ENCODE peak calls at places on chromosome 6, in nine cellular contexts. E is BE2C; A is mammary epithelial cell; L is Calu3; Q is activated naive CD8-positive, alpha-beta T cell treated with anti-CD3 and anti-CD28 coated beads for 36 hours; F is H4; Z is breast epithelium; W is endothelial cell; X is NCI-H460. B is an unnamed sample.

GRCh38 chr6:129141499-129141898 is 258.6 kb downstream of the LAMA2 start:
- DNase-seq in E (no peak), A (no peak), L (no peak), Q (no peak), F (no peak), Z (no peak), W (no peak), X (no peak), B (peak)

GRCh38 chr6:167141667-167142432 is 15.9 kb downstream of the GPR31 start:
- DNase-seq in E (peak), A (peak), L (peak), Q (peak), F (no peak), Z (no peak), W (peak), X (peak), B (peak)

GRCh38 chr6:20936949-20937348 is 402.7 kb downstream of the CDKAL1 start:
- DNase-seq in E (no peak), A (no peak), L (no peak), Q (no peak), F (no peak), Z (no peak), W (no peak), X (no peak), B (no peak)

GRCh38 chr6:147222160-147222838 is 18.1 kb downstream of the STXBP5 start:
- DNase-seq in E (no peak), A (no peak), L (no peak), Q (no peak), F (no peak), Z (no peak), W (no peak), X (no peak), B (peak)

GRCh38 chr6:82363368-82364086 is at the start of gene TPBG:
- DNase-seq in E (peak), A (peak), L (peak), Q (no peak), F (peak), Z (peak), W (peak), X (no peak), B (peak)

GRCh38 chr6:97697450-97697849 is 414.4 kb upstream of the MMS22L start:
- DNase-seq in E (no peak), A (peak), L (no peak), Q (no peak), F (peak), Z (no peak), W (no peak), X (no peak), B (peak)

GRCh38 chr6:152552616-152553209 is 84.4 kb downstream of the SYNE1 start:
- DNase-seq in E (peak), A (peak), L (peak), Q (peak), F (peak), Z (no peak), W (peak), X (peak), B (peak)

GRCh38 chr6:41386594-41386993 is 51.2 kb downstream of the NCR2 start:
- DNase-seq in E (no peak), A (no peak), L (no peak), Q (no peak), F (no peak), Z (no peak), W (no peak), X (no peak), B (no peak)

GRCh38 chr6:142561511-142562265 is 259.9 kb downstream of the ADGRG6 start:
- DNase-seq in E (no peak), A (no peak), L (no peak), Q (no peak), F (no peak), Z (no peak), W (no peak), X (no peak), B (no peak)

GRCh38 chr6:120873125-120873865 is 461.0 kb downstream of the TBC1D32 start:
- DNase-seq in E (no peak), A (no peak), L (no peak), Q (no peak), F (no peak), Z (no peak), W (no peak), X (no peak), B (no peak)

GRCh38 chr6:155013457-155013876 is 18.4 kb downstream of the TIAM2 start:
- DNase-seq in E (peak), A (no peak), L (no peak), Q (no peak), F (no peak), Z (no peak), W (no peak), X (no peak), B (peak)

GRCh38 chr6:3885262-3886036 is 36.3 kb downstream of the FAM50B start:
- DNase-seq in E (no peak), A (no peak), L (peak), Q (no peak), F (peak), Z (no peak), W (peak), X (peak), B (no peak)

GRCh38 chr6:150373260-150373701 is 4.5 kb downstream of the IYD start:
- DNase-seq in E (no peak), A (peak), L (no peak), Q (no peak), F (no peak), Z (no peak), W (no peak), X (peak), B (peak)

GRCh38 chr6:134002821-134003220 is 49.6 kb downstream of the SLC2A12 start:
- DNase-seq in E (no peak), A (peak), L (no peak), Q (no peak), F (peak), Z (peak), W (no peak), X (no peak), B (no peak)

GRCh38 chr6:42175860-42176259 is 2.7 kb downstream of the GUCA1A start:
- DNase-seq in E (no peak), A (no peak), L (peak), Q (no peak), F (no peak), Z (no peak), W (no peak), X (no peak), B (no peak)